ENCODE peak calls at places on chromosome 7, in five cellular contexts. B is endothelial cell, H is hepatocyte, X is Caco-2, O is thyroid gland. D is an unnamed sample.

GRCh38 chr7:35424869-35425495 is 171.1 kb upstream of the TBX20 start:
- DNase-seq in B (peak; percentile 71), H (peak; percentile 75), X (peak; percentile 71), O (peak; percentile 63), D (no peak)

GRCh38 chr7:21044913-21045312 is 258.2 kb upstream of the SP8 start:
- DNase-seq in B (no peak), H (no peak), X (no peak), O (no peak), D (no peak)

GRCh38 chr7:100789055-100789454 is 38.3 kb downstream of the EPHB4 start:
- DNase-seq in B (no peak), H (no peak), X (peak; percentile 39), O (no peak), D (no peak)

GRCh38 chr7:42181566-42181965 is 55.4 kb downstream of the GLI3 start:
- DNase-seq in B (no peak), H (no peak), X (no peak), O (no peak), D (no peak)

GRCh38 chr7:89887489-89887888 is 266.8 kb upstream of the STEAP1 start:
- DNase-seq in B (no peak), H (peak; percentile 26), X (no peak), O (no peak), D (no peak)

GRCh38 chr7:24129597-24129996 is 154.4 kb upstream of the NPY start:
- DNase-seq in B (no peak), H (no peak), X (no peak), O (no peak), D (no peak)

GRCh38 chr7:132865766-132866531 is 215.9 kb downstream of the CHCHD3 start:
- DNase-seq in B (peak; percentile 3), H (peak; percentile 8), X (no peak), O (peak; percentile 73), D (no peak)

GRCh38 chr7:36752026-36752735 is 27.9 kb upstream of the AOAH start:
- DNase-seq in B (no peak), H (no peak), X (no peak), O (no peak), D (no peak)

GRCh38 chr7:30321992-30322637 is 37.7 kb downstream of the ZNRF2 start:
- DNase-seq in B (no peak), H (no peak), X (no peak), O (no peak), D (no peak)

GRCh38 chr7:43586251-43586900 is 3.5 kb downstream of the STK17A start:
- DNase-seq in B (no peak), H (no peak), X (no peak), O (no peak), D (no peak)

DNA sequence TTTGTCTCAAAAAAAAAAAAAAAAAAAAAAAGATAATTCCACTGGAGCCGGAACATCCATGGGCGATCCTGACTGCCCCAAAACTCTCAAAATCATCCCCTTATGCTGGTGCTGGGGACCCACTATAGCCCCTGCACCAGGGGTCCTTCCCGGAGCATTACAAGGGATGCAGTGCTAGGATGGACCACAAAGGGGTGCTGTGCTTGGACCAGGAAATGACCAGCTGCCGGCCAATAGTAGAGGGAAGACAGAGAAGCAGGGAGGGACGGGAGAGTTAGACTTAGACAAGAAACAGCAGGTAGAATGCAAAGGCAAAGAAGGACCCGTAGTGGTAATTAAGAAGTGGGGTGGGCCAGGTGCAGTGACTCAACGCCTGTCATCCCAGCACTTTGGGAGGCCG is 40.5 kb downstream of the RCC1L start:
- DNase-seq in B (peak; percentile 38), H (no peak), X (peak; percentile 27), O (no peak), D (no peak)
- TF ChIP-seq CTCF in B (peak; percentile 13), H (peak; percentile 11), X (peak; percentile 15), O (no peak), D (peak; percentile 50)

GRCh38 chr7:142925413-142925812 is 8.1 kb downstream of the TRPV5 start:
- DNase-seq in B (no peak), H (no peak), X (no peak), O (no peak), D (no peak)
- TF ChIP-seq CTCF in B (no peak), H (no peak), X (no peak), O (no peak), D (peak; percentile 22)

GRCh38 chr7:143389316-143390097 is 8.4 kb downstream of the ZYX start:
- DNase-seq in B (no peak), H (no peak), X (no peak), O (no peak), D (no peak)

GRCh38 chr7:143385891-143386781 is 5.0 kb downstream of the ZYX start:
- DNase-seq in B (no peak), H (no peak), X (no peak), O (no peak), D (no peak)

GRCh38 chr7:143388051-143388450 is 6.9 kb downstream of the ZYX start:
- DNase-seq in B (no peak), H (no peak), X (no peak), O (no peak), D (no peak)

GRCh38 chr7:143388491-143389101 is 7.5 kb downstream of the ZYX start:
- DNase-seq in B (no peak), H (no peak), X (no peak), O (no peak), D (no peak)

GRCh38 chr7:143387156-143387975 is 6.2 kb downstream of the ZYX start:
- DNase-seq in B (no peak), H (no peak), X (peak; percentile 53), O (no peak), D (no peak)
- TF ChIP-seq CTCF in B (no peak), H (no peak), X (peak; percentile 34), O (no peak), D (no peak)

GRCh38 chr7:44720301-44720700 is 28.3 kb upstream of the ZMIZ2 start:
- DNase-seq in B (no peak), H (no peak), X (no peak), O (no peak), D (no peak)
- TF ChIP-seq CTCF in B (no peak), H (no peak), X (no peak), O (no peak), D (no peak)

GRCh38 chr7:151434549-151434948 is 5.4 kb downstream of the CRYGN start:
- DNase-seq in B (no peak), H (no peak), X (no peak), O (no peak), D (no peak)

GRCh38 chr7:151431281-151431767 is 8.6 kb downstream of the CRYGN start:
- DNase-seq in B (no peak), H (no peak), X (no peak), O (no peak), D (no peak)

GRCh38 chr7:151431768-151432311 is 8.1 kb downstream of the CRYGN start:
- DNase-seq in B (no peak), H (no peak), X (no peak), O (no peak), D (no peak)

GRCh38 chr7:151433721-151434400 is 6.1 kb downstream of the CRYGN start:
- DNase-seq in B (no peak), H (no peak), X (no peak), O (no peak), D (no peak)

GRCh38 chr7:151432658-151433521 is 7.1 kb downstream of the CRYGN start:
- DNase-seq in B (no peak), H (no peak), X (no peak), O (peak; percentile 80), D (no peak)
- TF ChIP-seq CTCF in B (no peak), H (no peak), X (no peak), O (peak; percentile 23), D (no peak)

GRCh38 chr7:45148653-45148973 is 9.0 kb upstream of the RAMP3 start:
- DNase-seq in B (no peak), H (no peak), X (no peak), O (no peak), D (no peak)

GRCh38 chr7:45149606-45150005 is 8.0 kb upstream of the RAMP3 start:
- DNase-seq in B (no peak), H (no peak), X (no peak), O (no peak), D (no peak)

GRCh38 chr7:45145881-45146280 is 11.7 kb upstream of the RAMP3 start:
- DNase-seq in B (no peak), H (no peak), X (no peak), O (no peak), D (no peak)

GRCh38 chr7:45147858-45148652 is 9.5 kb upstream of the RAMP3 start:
- DNase-seq in B (no peak), H (no peak), X (no peak), O (peak; percentile 41), D (no peak)

DNA sequence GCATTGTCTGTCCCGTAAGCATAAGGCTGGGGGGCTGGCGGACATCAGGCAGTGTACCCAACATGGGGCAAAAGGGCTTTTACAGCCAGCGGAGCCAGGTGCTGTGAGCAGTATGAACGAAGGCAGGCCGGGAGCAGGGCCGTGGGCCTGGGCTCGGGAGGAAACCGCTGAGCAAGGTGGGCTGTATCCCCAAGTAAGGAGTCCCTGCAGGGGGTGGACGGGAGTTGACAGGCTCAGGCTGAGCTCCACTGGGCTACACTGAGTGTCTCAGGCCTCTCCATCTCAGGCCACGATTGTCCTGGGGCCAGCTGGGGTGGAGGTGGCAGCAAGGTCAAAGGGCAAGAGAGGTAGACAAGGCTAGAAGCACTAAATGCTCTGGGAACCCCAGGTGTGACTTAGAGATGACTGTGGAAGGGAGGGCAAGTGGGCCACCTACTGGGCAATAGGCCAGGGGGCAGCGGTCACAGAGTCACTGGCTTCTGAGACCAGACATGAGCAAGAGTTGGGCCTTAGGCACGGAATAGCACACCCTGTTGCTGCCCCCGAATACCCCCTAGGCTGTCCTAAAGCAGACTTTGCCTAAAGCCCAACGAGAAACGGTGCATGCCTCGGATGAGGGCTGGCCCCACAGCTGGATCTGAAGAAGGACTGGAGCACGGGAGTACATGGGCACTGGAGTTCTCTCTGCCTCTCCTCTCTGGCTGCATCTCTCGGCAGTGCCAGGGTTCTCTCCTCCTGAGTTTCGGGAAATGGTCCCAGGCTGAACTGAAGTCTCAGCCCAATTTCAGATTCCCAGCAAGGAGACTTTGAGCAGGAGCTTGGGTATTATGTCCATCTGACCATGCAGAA is 10.8 kb upstream of the RAMP3 start:
- DNase-seq in B (no peak), H (no peak), X (peak; percentile 34), O (no peak), D (no peak)
- TF ChIP-seq CTCF in B (no peak), H (no peak), X (peak; percentile 30), O (no peak), D (no peak)

GRCh38 chr7:47581442-47581820 is 480 bp downstream of the TNS3 start:
- DNase-seq in B (peak; percentile 23), H (peak; percentile 73), X (peak; percentile 59), O (peak; percentile 44), D (peak; percentile 78)

GRCh38 chr7:47584128-47584865 is 2.4 kb upstream of the TNS3 start:
- DNase-seq in B (no peak), H (no peak), X (no peak), O (peak; percentile 43), D (no peak)

GRCh38 chr7:47581821-47582747 is at the start of gene TNS3:
- DNase-seq in B (peak; percentile 60), H (peak; percentile 85), X (peak; percentile 83), O (peak; percentile 59), D (peak; percentile 75)

GRCh38 chr7:47580811-47581331 is 1.0 kb downstream of the TNS3 start:
- DNase-seq in B (no peak), H (no peak), X (peak; percentile 52), O (peak; percentile 50), D (no peak)

GRCh38 chr7:47582748-47583740 is 1.1 kb upstream of the TNS3 start:
- DNase-seq in B (no peak), H (no peak), X (no peak), O (no peak), D (no peak)
- TF ChIP-seq CTCF in B (no peak), H (no peak), X (no peak), O (no peak), D (no peak)

D was measured in type B pancreatic cell.